ENCODE peak calls at places on chromosome 12, in eight cellular contexts. J, D, C, G, W, V, H and N are unnamed samples.

GRCh38 chr12:69613351-69613750 is 2.6 kb upstream of the LRRC10 start:
- DNase-seq in W (no peak), G (no peak), C (no peak), H (no peak), D (no peak), J (no peak), V (no peak), N (no peak)

GRCh38 chr12:107329569-107330324 is 236.4 kb upstream of the CRY1 start:
- DNase-seq in W (no peak), J (no peak), G (no peak), C (peak; percentile 76), H (no peak), V (no peak), D (no peak), N (no peak)

GRCh38 chr12:94769746-94770396 is 119.5 kb upstream of the TMCC3 start:
- DNase-seq in H (no peak), V (no peak), W (no peak), C (no peak), G (no peak), D (no peak), J (no peak), N (no peak)

GRCh38 chr12:57765003-57765697 is 1.7 kb downstream of the CYP27B1 start:
- DNase-seq in H (no peak), D (peak; percentile 45), J (peak; percentile 79), W (peak; percentile 73), G (peak; percentile 73), V (no peak), C (no peak), N (peak; percentile 91)

GRCh38 chr12:2156333-2156732 is 103.5 kb downstream of the CACNA1C start:
- DNase-seq in H (no peak), J (no peak), C (no peak), D (no peak), W (no peak), G (no peak), V (no peak), N (no peak)

GRCh38 chr12:124679533-124680371 is 112.3 kb upstream of the NCOR2 start:
- DNase-seq in D (no peak), J (no peak), V (no peak), G (no peak), W (no peak), C (no peak), H (peak; percentile 81), N (peak; percentile 58)

GRCh38 chr12:1918875-1919236 is 404 bp upstream of the CACNA2D4 start:
- DNase-seq in C (no peak), G (no peak), H (no peak), V (no peak), J (no peak), W (no peak), D (no peak), N (no peak)

GRCh38 chr12:53616950-53617349 is 9.2 kb downstream of the ATF7 start:
- DNase-seq in D (no peak), W (no peak), J (no peak), C (no peak), H (no peak), V (no peak), G (no peak), N (no peak)

GRCh38 chr12:47364251-47364650 is 284.5 kb upstream of the AMIGO2 start:
- DNase-seq in C (no peak), V (no peak), D (no peak), J (no peak), H (no peak), W (no peak), G (no peak), N (no peak)

GRCh38 chr12:77841467-77842054 is 10.9 kb downstream of the NAV3 start:
- DNase-seq in J (no peak), W (no peak), D (no peak), G (no peak), H (peak; percentile 12), C (no peak), V (no peak), N (no peak)

GRCh38 chr12:120225852-120226640 is 25.1 kb upstream of the RPLP0 start:
- DNase-seq in D (no peak), C (no peak), J (peak; percentile 51), G (no peak), V (no peak), H (peak; percentile 59), W (peak; percentile 88), N (peak; percentile 72)

GRCh38 chr12:88243886-88244491 is 101.9 kb downstream of the TMTC3 start:
- DNase-seq in W (no peak), C (no peak), H (no peak), J (no peak), V (no peak), D (no peak), G (no peak), N (peak; percentile 1)

GRCh38 chr12:94832780-94833760 is 170.4 kb downstream of the NDUFA12 start:
- DNase-seq in J (no peak), W (no peak), G (peak; percentile 78), D (no peak), V (no peak), H (no peak), C (peak; percentile 83), N (peak; percentile 63)

GRCh38 chr12:12927211-12928079 is 24.5 kb downstream of the GPRC5D start:
- DNase-seq in V (no peak), J (peak; percentile 58), H (peak; percentile 55), D (peak; percentile 92), C (peak; percentile 68), G (no peak), W (peak; percentile 94), N (no peak)

GRCh38 chr12:111426341-111427185 is 20.8 kb downstream of the SH2B3 start:
- DNase-seq in G (no peak), H (no peak), V (no peak), C (no peak), W (peak; percentile 73), J (peak; percentile 62), D (no peak), N (no peak)

GRCh38 chr12:67237231-67237630 is 31.9 kb upstream of the CAND1 start:
- DNase-seq in H (no peak), V (no peak), D (no peak), W (no peak), C (no peak), G (peak; percentile 63), J (no peak), N (no peak)

GRCh38 chr12:80189241-80189640 is 89.9 kb downstream of the OTOGL start:
- DNase-seq in C (no peak), W (no peak), J (no peak), D (peak; percentile 34), H (no peak), V (no peak), G (no peak), N (no peak)

GRCh38 chr12:26233620-26234019 is 38.2 kb downstream of the SSPN start:
- DNase-seq in V (no peak), J (no peak), C (peak; percentile 74), W (no peak), D (no peak), G (no peak), H (no peak), N (no peak)

GRCh38 chr12:128969480-128970055 is 116.3 kb downstream of the GLT1D1 start:
- DNase-seq in W (no peak), V (no peak), D (peak; percentile 54), C (peak; percentile 44), H (no peak), G (peak; percentile 88), J (peak; percentile 17), N (peak; percentile 91)

GRCh38 chr12:52019123-52019770 is 12.5 kb downstream of the TAMALIN start:
- DNase-seq in W (no peak), J (no peak), V (no peak), D (peak; percentile 70), G (no peak), H (no peak), C (no peak), N (no peak)

GRCh38 chr12:6535960-6536847 is 1.9 kb downstream of the GAPDH start:
- DNase-seq in G (no peak), J (no peak), C (no peak), H (peak; percentile 32), W (peak; percentile 31), V (no peak), D (peak; percentile 35), N (peak; percentile 37)

GRCh38 chr12:19771858-19772257 is 332.6 kb downstream of the AEBP2 start:
- DNase-seq in V (no peak), D (no peak), H (no peak), W (no peak), C (no peak), J (no peak), G (no peak), N (peak; percentile 13)

GRCh38 chr12:63795032-63795687 is 15.5 kb downstream of the RXYLT1 start:
- DNase-seq in G (no peak), D (no peak), W (no peak), H (no peak), C (no peak), V (no peak), J (no peak), N (no peak)

GRCh38 chr12:4703676-4704075 is 16.5 kb upstream of the GALNT8 start:
- DNase-seq in C (no peak), J (no peak), V (no peak), H (no peak), W (no peak), G (no peak), D (no peak), N (no peak)

GRCh38 chr12:21472197-21472596 is 29.2 kb downstream of the RECQL start:
- DNase-seq in G (no peak), J (no peak), D (no peak), W (no peak), V (no peak), C (no peak), H (no peak), N (no peak)

GRCh38 chr12:40056357-40056756 is 49.5 kb downstream of the SLC2A13 start:
- DNase-seq in G (no peak), D (no peak), J (no peak), W (no peak), C (no peak), H (no peak), V (no peak), N (no peak)

GRCh38 chr12:121578230-121579189 is 2.3 kb downstream of the KDM2B start:
- DNase-seq in D (no peak), H (peak; percentile 37), J (peak; percentile 40), W (peak; percentile 63), C (no peak), G (peak; percentile 68), V (no peak), N (peak; percentile 79)

GRCh38 chr12:52847335-52848102 is 1.3 kb downstream of the KRT78 start:
- DNase-seq in W (no peak), G (peak; percentile 17), J (peak; percentile 14), H (no peak), D (peak; percentile 47), C (no peak), V (no peak), N (no peak)

GRCh38 chr12:19437996-19438395 is 1.3 kb upstream of the AEBP2 start:
- DNase-seq in C (no peak), G (peak; percentile 20), D (no peak), H (no peak), W (no peak), V (no peak), J (no peak), N (peak; percentile 61)

GRCh38 chr12:77746108-77746507 is 84.6 kb upstream of the NAV3 start:
- DNase-seq in W (no peak), C (no peak), G (no peak), J (no peak), D (peak; percentile 21), V (no peak), H (no peak), N (no peak)

GRCh38 chr12:32400114-32400672 is 835 bp downstream of the FGD4 start:
- DNase-seq in W (peak; percentile 59), V (no peak), D (peak; percentile 50), C (no peak), H (no peak), J (no peak), G (peak; percentile 64), N (peak; percentile 76)

GRCh38 chr12:44428825-44429224 is 447.3 kb downstream of the NELL2 start:
- DNase-seq in J (no peak), D (no peak), V (no peak), C (no peak), W (no peak), G (peak; percentile 1), H (no peak), N (peak; percentile 43)

GRCh38 chr12:57564178-57564740 is 14.4 kb downstream of the KIF5A start:
- DNase-seq in H (no peak), G (no peak), J (no peak), D (no peak), C (no peak), V (no peak), W (no peak), N (no peak)

GRCh38 chr12:53514626-53515290 is 7.5 kb upstream of the NPFF start:
- DNase-seq in D (no peak), G (no peak), C (peak; percentile 68), H (no peak), W (no peak), J (no peak), V (no peak), N (no peak)